ENCODE peak calls at places on chromosomes 3 and 15, in six cellular contexts. One of them, this sample, is unnamed.

GRCh38 chr15:64398575-64398974 is 10.9 kb downstream of the TRIP4 start:
- DNase-seq in stimulated activated CD4-positive, alpha-beta T cell treated with anti-CD3 and anti-CD28 coated beads, Interleukin-1b, Interleukin-23, amount 100 ng/mL, for 24 hours: no peak
- DNase-seq in WTC11: no peak
- DNase-seq in foreskin fibroblast: no peak
- DNase-seq in Panc1: no peak
- DNase-seq in activated CD4-positive, alpha-beta T cell treated with anti-CD3 and anti-CD28 coated beads, Interleukin-2, amount 50 U/mL, for 1 hour: no peak
- DNase-seq in this sample: no peak

GRCh38 chr3:155753038-155753647 is 8.3 kb upstream of the PLCH1 start:
- DNase-seq in stimulated activated CD4-positive, alpha-beta T cell treated with anti-CD3 and anti-CD28 coated beads, Interleukin-1b, Interleukin-23, amount 100 ng/mL, for 24 hours: no peak
- DNase-seq in activated CD4-positive, alpha-beta T cell treated with anti-CD3 and anti-CD28 coated beads, Interleukin-2, amount 50 U/mL, for 1 hour: no peak
- DNase-seq in Panc1: no peak
- DNase-seq in WTC11: no peak
- DNase-seq in foreskin fibroblast: no peak
- DNase-seq in this sample: no peak

GRCh38 chr3:151918253-151919029 is 45.0 kb downstream of the SUCNR1 start:
- DNase-seq in Panc1: peak
- DNase-seq in foreskin fibroblast: peak
- DNase-seq in WTC11: no peak
- DNase-seq in stimulated activated CD4-positive, alpha-beta T cell treated with anti-CD3 and anti-CD28 coated beads, Interleukin-1b, Interleukin-23, amount 100 ng/mL, for 24 hours: no peak
- DNase-seq in activated CD4-positive, alpha-beta T cell treated with anti-CD3 and anti-CD28 coated beads, Interleukin-2, amount 50 U/mL, for 1 hour: no peak
- DNase-seq in this sample: peak

GRCh38 chr15:28861031-28861534 is 12.6 kb upstream of the GOLGA6L7 start:
- DNase-seq in activated CD4-positive, alpha-beta T cell treated with anti-CD3 and anti-CD28 coated beads, Interleukin-2, amount 50 U/mL, for 1 hour: no peak
- DNase-seq in foreskin fibroblast: no peak
- DNase-seq in Panc1: no peak
- DNase-seq in WTC11: no peak
- DNase-seq in stimulated activated CD4-positive, alpha-beta T cell treated with anti-CD3 and anti-CD28 coated beads, Interleukin-1b, Interleukin-23, amount 100 ng/mL, for 24 hours: no peak
- DNase-seq in this sample: no peak

GRCh38 chr3:66416556-66417304 is 84.1 kb downstream of the LRIG1 start:
- DNase-seq in foreskin fibroblast: no peak
- DNase-seq in Panc1: no peak
- DNase-seq in WTC11: no peak
- DNase-seq in stimulated activated CD4-positive, alpha-beta T cell treated with anti-CD3 and anti-CD28 coated beads, Interleukin-1b, Interleukin-23, amount 100 ng/mL, for 24 hours: no peak
- DNase-seq in activated CD4-positive, alpha-beta T cell treated with anti-CD3 and anti-CD28 coated beads, Interleukin-2, amount 50 U/mL, for 1 hour: no peak
- DNase-seq in this sample: no peak

GRCh38 chr3:126571078-126571477 is 12.3 kb upstream of the C3orf22 start:
- DNase-seq in foreskin fibroblast: no peak
- DNase-seq in stimulated activated CD4-positive, alpha-beta T cell treated with anti-CD3 and anti-CD28 coated beads, Interleukin-1b, Interleukin-23, amount 100 ng/mL, for 24 hours: no peak
- DNase-seq in activated CD4-positive, alpha-beta T cell treated with anti-CD3 and anti-CD28 coated beads, Interleukin-2, amount 50 U/mL, for 1 hour: no peak
- DNase-seq in WTC11: no peak
- DNase-seq in Panc1: no peak
- DNase-seq in this sample: no peak

GRCh38 chr3:155805204-155805801 is 775 bp downstream of the C3orf33 start:
- DNase-seq in activated CD4-positive, alpha-beta T cell treated with anti-CD3 and anti-CD28 coated beads, Interleukin-2, amount 50 U/mL, for 1 hour: no peak
- DNase-seq in stimulated activated CD4-positive, alpha-beta T cell treated with anti-CD3 and anti-CD28 coated beads, Interleukin-1b, Interleukin-23, amount 100 ng/mL, for 24 hours: peak
- DNase-seq in foreskin fibroblast: peak
- DNase-seq in Panc1: no peak
- DNase-seq in WTC11: no peak
- DNase-seq in this sample: no peak

GRCh38 chr3:188947401-188947982 is 224.3 kb upstream of the TPRG1 start:
- DNase-seq in foreskin fibroblast: peak
- DNase-seq in activated CD4-positive, alpha-beta T cell treated with anti-CD3 and anti-CD28 coated beads, Interleukin-2, amount 50 U/mL, for 1 hour: no peak
- DNase-seq in Panc1: peak
- DNase-seq in WTC11: peak
- DNase-seq in stimulated activated CD4-positive, alpha-beta T cell treated with anti-CD3 and anti-CD28 coated beads, Interleukin-1b, Interleukin-23, amount 100 ng/mL, for 24 hours: no peak
- DNase-seq in this sample: peak

GRCh38 chr3:102089904-102090492 is 240.7 kb downstream of the NFKBIZ start:
- DNase-seq in activated CD4-positive, alpha-beta T cell treated with anti-CD3 and anti-CD28 coated beads, Interleukin-2, amount 50 U/mL, for 1 hour: no peak
- DNase-seq in Panc1: peak
- DNase-seq in stimulated activated CD4-positive, alpha-beta T cell treated with anti-CD3 and anti-CD28 coated beads, Interleukin-1b, Interleukin-23, amount 100 ng/mL, for 24 hours: no peak
- DNase-seq in foreskin fibroblast: peak
- DNase-seq in WTC11: no peak
- DNase-seq in this sample: no peak

GRCh38 chr3:114902691-114903101 is 244.4 kb downstream of the ZBTB20 start:
- DNase-seq in stimulated activated CD4-positive, alpha-beta T cell treated with anti-CD3 and anti-CD28 coated beads, Interleukin-1b, Interleukin-23, amount 100 ng/mL, for 24 hours: no peak
- DNase-seq in activated CD4-positive, alpha-beta T cell treated with anti-CD3 and anti-CD28 coated beads, Interleukin-2, amount 50 U/mL, for 1 hour: no peak
- DNase-seq in Panc1: no peak
- DNase-seq in foreskin fibroblast: no peak
- DNase-seq in WTC11: no peak
- DNase-seq in this sample: no peak

GRCh38 chr3:14523792-14524191 is 16.4 kb downstream of the GRIP2 start:
- DNase-seq in activated CD4-positive, alpha-beta T cell treated with anti-CD3 and anti-CD28 coated beads, Interleukin-2, amount 50 U/mL, for 1 hour: no peak
- DNase-seq in Panc1: no peak
- DNase-seq in stimulated activated CD4-positive, alpha-beta T cell treated with anti-CD3 and anti-CD28 coated beads, Interleukin-1b, Interleukin-23, amount 100 ng/mL, for 24 hours: no peak
- DNase-seq in foreskin fibroblast: peak
- DNase-seq in WTC11: no peak
- DNase-seq in this sample: no peak

GRCh38 chr3:172808969-172809546 is 58.5 kb downstream of the ECT2 start:
- DNase-seq in foreskin fibroblast: peak
- DNase-seq in activated CD4-positive, alpha-beta T cell treated with anti-CD3 and anti-CD28 coated beads, Interleukin-2, amount 50 U/mL, for 1 hour: no peak
- DNase-seq in WTC11: no peak
- DNase-seq in Panc1: no peak
- DNase-seq in stimulated activated CD4-positive, alpha-beta T cell treated with anti-CD3 and anti-CD28 coated beads, Interleukin-1b, Interleukin-23, amount 100 ng/mL, for 24 hours: no peak
- DNase-seq in this sample: peak

GRCh38 chr3:99648091-99648490 is 9.7 kb downstream of the COL8A1 start:
- DNase-seq in stimulated activated CD4-positive, alpha-beta T cell treated with anti-CD3 and anti-CD28 coated beads, Interleukin-1b, Interleukin-23, amount 100 ng/mL, for 24 hours: no peak
- DNase-seq in Panc1: no peak
- DNase-seq in activated CD4-positive, alpha-beta T cell treated with anti-CD3 and anti-CD28 coated beads, Interleukin-2, amount 50 U/mL, for 1 hour: no peak
- DNase-seq in WTC11: no peak
- DNase-seq in foreskin fibroblast: no peak
- DNase-seq in this sample: no peak

GRCh38 chr15:63348392-63348791 is 33.3 kb downstream of the CA12 start:
- DNase-seq in foreskin fibroblast: peak
- DNase-seq in Panc1: no peak
- DNase-seq in activated CD4-positive, alpha-beta T cell treated with anti-CD3 and anti-CD28 coated beads, Interleukin-2, amount 50 U/mL, for 1 hour: no peak
- DNase-seq in WTC11: no peak
- DNase-seq in stimulated activated CD4-positive, alpha-beta T cell treated with anti-CD3 and anti-CD28 coated beads, Interleukin-1b, Interleukin-23, amount 100 ng/mL, for 24 hours: no peak
- DNase-seq in this sample: peak

GRCh38 chr3:126568776-126569342 is 10.1 kb upstream of the C3orf22 start:
- DNase-seq in activated CD4-positive, alpha-beta T cell treated with anti-CD3 and anti-CD28 coated beads, Interleukin-2, amount 50 U/mL, for 1 hour: no peak
- DNase-seq in Panc1: no peak
- DNase-seq in stimulated activated CD4-positive, alpha-beta T cell treated with anti-CD3 and anti-CD28 coated beads, Interleukin-1b, Interleukin-23, amount 100 ng/mL, for 24 hours: no peak
- DNase-seq in foreskin fibroblast: no peak
- DNase-seq in WTC11: no peak
- DNase-seq in this sample: no peak

This sample was measured in cerebellum.